ENCODE peak calls at places on chromosome 22, in seven cellular contexts. Q, I, G, U, Z, S and K are unnamed samples.

GRCh38 chr22:31870890-31871289 is 73.4 kb upstream of the YWHAH start:
- DNase-seq in Q (peak; percentile 83), I (peak; percentile 41), G (no peak), U (no peak), Z (no peak), S (no peak), K (no peak)

GRCh38 chr22:19070397-19071169 is 51.6 kb downstream of the DGCR2 start:
- DNase-seq in Q (no peak), I (no peak), G (peak; percentile 21), U (no peak), Z (no peak), S (no peak), K (no peak)

GRCh38 chr22:38436629-38437395 is 18.2 kb downstream of the KCNJ4 start:
- DNase-seq in Q (no peak), I (no peak), G (no peak), U (no peak), Z (no peak), S (no peak), K (no peak)

GRCh38 chr22:27648853-27649252 is 152.7 kb downstream of the MN1 start:
- DNase-seq in Q (no peak), I (no peak), G (no peak), U (no peak), Z (no peak), S (no peak), K (no peak)

GRCh38 chr22:43409046-43409445 is 2.8 kb upstream of the MPPED1 start:
- DNase-seq in Q (no peak), I (no peak), G (no peak), U (no peak), Z (no peak), S (no peak), K (no peak)

GRCh38 chr22:20957691-20958440 is 9.2 kb upstream of the AIFM3 start:
- DNase-seq in Q (no peak), I (peak; percentile 41), G (peak; percentile 76), U (no peak), Z (no peak), S (peak; percentile 29), K (peak; percentile 21)

GRCh38 chr22:39174498-39175120 is 22.1 kb upstream of the CBX7 start:
- DNase-seq in Q (peak; percentile 91), I (peak; percentile 98), G (peak; percentile 100), U (peak; percentile 94), Z (peak; percentile 99), S (peak; percentile 68), K (peak; percentile 69)

GRCh38 chr22:44182591-44183588 is 2.2 kb downstream of the PARVG start:
- DNase-seq in Q (no peak), I (no peak), G (no peak), U (peak; percentile 72), Z (no peak), S (no peak), K (no peak)

GRCh38 chr22:29621761-29622526 is 18.5 kb downstream of the NF2 start:
- DNase-seq in Q (peak; percentile 94), I (peak; percentile 81), G (no peak), U (no peak), Z (no peak), S (no peak), K (peak; percentile 94)

GRCh38 chr22:19182472-19183157 is 4.1 kb upstream of the SLC25A1 start:
- DNase-seq in Q (no peak), I (no peak), G (no peak), U (no peak), Z (no peak), S (no peak), K (no peak)

GRCh38 chr22:38176170-38176741 is 5.4 kb downstream of the PLA2G6 start:
- DNase-seq in Q (peak; percentile 76), I (peak; percentile 89), G (no peak), U (peak; percentile 58), Z (no peak), S (no peak), K (peak; percentile 82)

GRCh38 chr22:37314315-37315046 is 32.2 kb downstream of the CYTH4 start:
- DNase-seq in Q (no peak), I (peak; percentile 44), G (no peak), U (no peak), Z (no peak), S (no peak), K (no peak)

GRCh38 chr22:19501897-19502447 is 22.2 kb downstream of the CLDN5 start:
- DNase-seq in Q (no peak), I (no peak), G (no peak), U (no peak), Z (no peak), S (no peak), K (no peak)

GRCh38 chr22:50678651-50679521 is 6.3 kb downstream of the SHANK3 start:
- DNase-seq in Q (no peak), I (no peak), G (no peak), U (no peak), Z (no peak), S (no peak), K (no peak)

GRCh38 chr22:29912605-29913398 is 29.8 kb downstream of the MTMR3 start:
- DNase-seq in Q (peak; percentile 92), I (peak; percentile 85), G (no peak), U (no peak), Z (no peak), S (no peak), K (peak; percentile 96)

GRCh38 chr22:43387815-43388214 is 24.0 kb upstream of the MPPED1 start:
- DNase-seq in Q (no peak), I (no peak), G (no peak), U (no peak), Z (no peak), S (no peak), K (no peak)

GRCh38 chr22:20956258-20957117 is 10.6 kb upstream of the AIFM3 start:
- DNase-seq in Q (peak; percentile 31), I (peak; percentile 50), G (peak; percentile 94), U (no peak), Z (peak; percentile 54), S (peak; percentile 31), K (peak; percentile 21)

GRCh38 chr22:17888855-17889254 is 114.6 kb upstream of the BID start:
- DNase-seq in Q (peak; percentile 14), I (peak; percentile 50), G (peak; percentile 78), U (no peak), Z (no peak), S (no peak), K (no peak)

GRCh38 chr22:27262371-27262770 is 539.2 kb downstream of the MN1 start:
- DNase-seq in Q (peak; percentile 28), I (no peak), G (no peak), U (no peak), Z (no peak), S (no peak), K (no peak)

GRCh38 chr22:30519842-30520425 is 14.4 kb upstream of the SEC14L4 start:
- DNase-seq in Q (no peak), I (no peak), G (no peak), U (no peak), Z (no peak), S (no peak), K (no peak)

GRCh38 chr22:25492950-25493790 is 71.3 kb upstream of the GRK3 start:
- DNase-seq in Q (no peak), I (no peak), G (no peak), U (no peak), Z (no peak), S (peak; percentile 23), K (no peak)

GRCh38 chr22:48070760-48071159 is 1308.3 kb downstream of the TBC1D22A start:
- DNase-seq in Q (no peak), I (no peak), G (peak; percentile 78), U (no peak), Z (no peak), S (no peak), K (no peak)

GRCh38 chr22:48071828-48072227 is 1309.4 kb downstream of the TBC1D22A start:
- DNase-seq in Q (no peak), I (no peak), G (no peak), U (no peak), Z (no peak), S (no peak), K (no peak)

GRCh38 chr22:48070083-48070482 is 1307.6 kb downstream of the TBC1D22A start:
- DNase-seq in Q (no peak), I (no peak), G (no peak), U (no peak), Z (no peak), S (no peak), K (no peak)

GRCh38 chr22:48071305-48071704 is 1308.9 kb downstream of the TBC1D22A start:
- DNase-seq in Q (no peak), I (no peak), G (no peak), U (no peak), Z (no peak), S (no peak), K (no peak)

DNA sequence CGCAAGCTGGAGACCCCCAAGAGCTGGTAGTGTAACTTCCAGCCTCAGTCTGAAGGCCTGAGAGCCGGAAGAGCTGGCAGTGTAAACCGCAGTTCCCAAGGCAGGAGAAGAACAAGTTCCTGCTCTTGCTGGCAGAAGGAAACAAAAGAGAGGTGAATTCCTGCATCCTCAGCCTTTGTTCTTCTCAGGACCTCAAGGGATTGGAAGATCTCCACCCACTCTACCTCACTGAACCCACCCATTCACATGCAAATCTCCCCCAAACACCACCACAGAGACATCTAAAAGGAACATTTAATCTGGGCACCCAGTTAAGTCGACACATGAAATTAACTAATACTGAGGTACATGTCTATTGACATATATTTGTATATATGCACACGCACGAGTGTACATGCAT is 1310.3 kb downstream of the TBC1D22A start:
- DNase-seq in Q (no peak), I (no peak), G (peak; percentile 80), U (no peak), Z (no peak), S (no peak), K (no peak)
- H3K4me3 ChIP-seq in Q (no peak overlapping the region), I (no peak overlapping the region), G (no peak overlapping the region), U (no peak overlapping the region), Z (no peak overlapping the region), S (no peak overlapping the region), K (no peak overlapping the region)

GRCh38 chr22:45645526-45646414 is 25.9 kb upstream of the ATXN10 start:
- DNase-seq in Q (peak; percentile 41), I (peak; percentile 67), G (peak; percentile 72), U (peak; percentile 77), Z (no peak), S (peak; percentile 51), K (peak; percentile 38)
- H3K4me3 ChIP-seq in Q (no peak overlapping the region), I (no peak overlapping the region), G (no peak overlapping the region), U (no peak overlapping the region), Z (no peak overlapping the region), S (no peak overlapping the region), K (no peak overlapping the region)

GRCh38 chr22:49295851-49296560 is 531.7 kb downstream of the BRD1 start:
- DNase-seq in Q (no peak), I (no peak), G (no peak), U (peak; percentile 37), Z (no peak), S (no peak), K (no peak)

GRCh38 chr22:49295465-49295743 is 532.3 kb downstream of the BRD1 start:
- DNase-seq in Q (no peak), I (no peak), G (no peak), U (no peak), Z (no peak), S (no peak), K (no peak)

GRCh38 chr22:49297871-49298721 is 529.6 kb downstream of the BRD1 start:
- DNase-seq in Q (no peak), I (no peak), G (peak; percentile 10), U (peak; percentile 46), Z (no peak), S (no peak), K (no peak)

GRCh38 chr22:49297286-49297870 is 530.3 kb downstream of the BRD1 start:
- DNase-seq in Q (no peak), I (no peak), G (no peak), U (peak; percentile 28), Z (no peak), S (no peak), K (no peak)

GRCh38 chr22:49296561-49296960 is 531.1 kb downstream of the BRD1 start:
- DNase-seq in Q (no peak), I (no peak), G (no peak), U (peak; percentile 39), Z (no peak), S (no peak), K (no peak)
- H3K4me3 ChIP-seq in Q (no peak overlapping the region), I (no peak overlapping the region), G (no peak overlapping the region), U (no peak overlapping the region), Z (no peak overlapping the region), S (no peak overlapping the region), K (no peak overlapping the region)

GRCh38 chr22:22316589-22316988 is 72.0 kb downstream of the VPREB1 start:
- DNase-seq in Q (no peak), I (no peak), G (peak; percentile 79), U (no peak), Z (no peak), S (no peak), K (no peak)
- H3K4me3 ChIP-seq in Q (no peak overlapping the region), I (no peak overlapping the region), G (no peak overlapping the region), U (no peak overlapping the region), Z (no peak overlapping the region), S (no peak overlapping the region), K (no peak overlapping the region)